ENCODE peak calls at places on chromosomes 11 and 22, in four cellular contexts. A is neuronal stem cell, W is IMR-90, N is mesenchymal stem cell. K is an unnamed sample. For H3K36me3, the result is how much of the 10 kb centered on the place peaks cover.

GRCh38 chr11:78828582-78829520 is 254.2 kb upstream of the NARS2 start:
- DNase-seq in N (no peak), A (no peak), W (no peak), K (no peak)

GRCh38 chr11:111819161-111820058 is 52.0 kb downstream of the ALG9 start:
- DNase-seq in A (no peak), W (peak), N (peak), K (no peak)

GRCh38 chr22:19419464-19420178 is 11.9 kb downstream of the HIRA start:
- DNase-seq in N (no peak), W (peak), A (no peak), K (no peak)

GRCh38 chr11:9858218-9858617 is 194.3 kb downstream of the SWAP70 start:
- DNase-seq in A (no peak), N (no peak), W (no peak), K (no peak)

GRCh38 chr11:13140028-13140870 is 131.1 kb downstream of the RASSF10 start:
- DNase-seq in N (peak), A (no peak), W (peak), K (no peak)

GRCh38 chr22:45248832-45249561 is 8.3 kb upstream of the KIAA0930 start:
- DNase-seq in W (no peak), N (no peak), A (no peak), K (peak)

GRCh38 chr11:79973701-79974626 is 533.1 kb upstream of the TENM4 start:
- DNase-seq in N (peak), W (peak), A (peak), K (no peak)

GRCh38 chr11:71301046-71301857 is 48.9 kb upstream of the SHANK2 start:
- DNase-seq in W (no peak), N (no peak), A (no peak), K (no peak)

GRCh38 chr11:109249597-109249996 is 172.4 kb upstream of the C11orf87 start:
- DNase-seq in N (no peak), A (no peak), W (no peak), K (no peak)

GRCh38 chr11:9600651-9601040 is 27.2 kb downstream of the WEE1 start:
- DNase-seq in W (peak), A (no peak), N (peak), K (peak)

GRCh38 chr22:50505776-50506610 is 1.5 kb downstream of the LMF2 start:
- DNase-seq in A (no peak), N (no peak), W (no peak), K (no peak)

GRCh38 chr11:3089236-3090061 is 32.2 kb upstream of the CARS1 start:
- DNase-seq in A (no peak), W (no peak), N (no peak), K (no peak)

GRCh38 chr22:38831166-38831945 is 12.5 kb downstream of the NPTXR start:
- DNase-seq in A (no peak), N (peak), W (peak), K (peak)

GRCh38 chr11:42777776-42778175 is 534.0 kb upstream of the API5 start:
- DNase-seq in A (no peak), W (no peak), N (no peak), K (no peak)

GRCh38 chr22:39522567-39523300 is 2.4 kb downstream of the ATF4 start:
- DNase-seq in N (peak), A (no peak), W (peak), K (peak)

GRCh38 chr22:30878516-30879365 is 89.8 kb downstream of the MORC2 start:
- DNase-seq in N (no peak), W (no peak), A (no peak), K (no peak)

GRCh38 chr11:103648054-103648453 is 388.4 kb upstream of the DDI1 start:
- DNase-seq in A (no peak), W (no peak), N (no peak), K (no peak)

GRCh38 chr11:14819596-14819995 is 72.4 kb downstream of the CYP2R1 start:
- DNase-seq in N (no peak), A (no peak), W (no peak), K (no peak)

GRCh38 chr11:76194872-76195668 is 11.2 kb downstream of the WNT11 start:
- DNase-seq in A (no peak), W (no peak), N (no peak), K (no peak)

GRCh38 chr11:33083918-33084317 is 44.5 kb downstream of the TCP11L1 start:
- DNase-seq in N (no peak), A (no peak), W (no peak), K (no peak)
- H3K36me3 ChIP-seq in N (under half), A (half or more), W (under half), K (under half)

DNA sequence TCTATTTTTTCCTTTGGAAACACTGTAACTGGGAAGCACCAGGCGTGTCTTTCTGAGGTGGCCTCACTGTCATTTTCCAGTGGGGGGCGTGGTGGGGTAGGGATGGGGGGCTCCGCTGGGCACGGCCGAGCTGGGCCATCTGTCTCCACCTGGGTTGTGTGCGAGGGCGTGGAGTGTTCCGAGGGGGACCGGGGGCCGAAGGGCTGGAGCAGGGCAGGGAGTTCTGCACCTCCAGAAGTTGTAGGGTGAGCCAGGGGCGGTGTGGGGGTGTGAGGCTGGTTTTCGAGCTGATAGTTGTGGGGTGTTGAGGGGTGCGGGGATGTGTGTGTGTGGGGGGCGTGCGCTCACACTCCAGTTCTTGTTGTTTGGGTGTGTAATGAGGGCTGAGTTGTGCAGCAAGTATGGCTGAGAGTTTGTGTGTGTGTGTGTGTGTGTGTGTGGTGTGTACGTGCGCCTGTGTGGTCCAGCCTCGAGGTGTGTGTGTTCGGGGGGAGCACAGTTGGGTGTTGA is 10.8 kb downstream of the YPEL4 start:
- DNase-seq in A (peak), N (no peak), W (no peak), K (no peak)
- H3K14ac ChIP-seq in A (no peak), N (peak), W (peak), K (peak)

DNA sequence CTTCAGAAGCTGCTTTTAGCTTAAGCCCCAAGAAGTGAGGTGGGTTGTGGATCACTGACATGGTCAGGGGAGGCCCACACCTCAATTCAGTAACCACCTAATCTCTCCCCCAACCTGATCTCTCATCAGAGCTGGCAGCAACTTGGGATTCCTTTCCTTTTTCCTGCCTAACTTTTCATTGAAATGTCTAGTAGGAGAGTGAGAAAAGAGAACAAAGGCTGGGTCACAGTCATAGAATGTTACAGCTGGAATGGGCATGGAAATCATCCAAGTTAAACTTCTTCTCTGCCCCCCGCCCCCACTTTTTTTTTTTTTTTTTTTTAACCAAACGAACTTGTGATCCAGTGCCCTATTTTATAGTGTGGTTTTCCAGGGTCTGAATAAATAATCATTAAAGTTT is 91.8 kb downstream of the RNF169 start:
- DNase-seq in W (no peak), N (no peak), A (no peak), K (no peak)
- H3K36me3 ChIP-seq in W (half or more), N (under half), A (half or more), K (under half)

GRCh38 chr11:69438286-69438920 is 43.1 kb upstream of the LINC01488 start:
- DNase-seq in N (no peak), W (no peak), A (no peak), K (no peak)
- H3K14ac ChIP-seq in N (peak), W (peak), A (peak), K (peak)

GRCh38 chr22:24565077-24565476 is 9.3 kb downstream of the SNRPD3 start:
- DNase-seq in A (no peak), W (no peak), N (no peak), K (no peak)

GRCh38 chr22:24564376-24565058 is 8.7 kb downstream of the SNRPD3 start:
- DNase-seq in A (no peak), W (no peak), N (peak), K (peak)

GRCh38 chr22:24559471-24559870 is 3.7 kb downstream of the SNRPD3 start:
- DNase-seq in N (no peak), A (no peak), W (no peak), K (no peak)

GRCh38 chr22:24566899-24567511 is 11.2 kb downstream of the SNRPD3 start:
- DNase-seq in A (no peak), N (no peak), W (no peak), K (no peak)

DNA sequence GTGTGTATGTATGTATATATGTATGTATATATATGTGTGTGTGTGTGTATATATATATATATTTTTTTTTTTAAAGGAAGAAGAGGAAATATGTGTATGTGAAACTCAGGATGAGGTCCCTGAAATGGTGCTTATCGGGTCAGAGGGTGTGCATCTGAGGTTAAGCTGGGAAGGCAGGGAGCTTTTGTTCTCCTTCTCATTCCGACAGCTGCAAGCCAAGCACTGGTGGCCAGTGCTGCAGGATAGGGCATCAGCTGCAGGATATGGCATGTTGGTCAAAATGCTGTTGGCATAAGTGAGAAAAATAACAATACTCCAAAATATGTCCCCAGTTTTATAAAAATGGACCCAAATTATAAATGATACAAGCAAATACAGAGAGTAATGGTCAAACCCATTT is 7.4 kb downstream of the SNRPD3 start:
- DNase-seq in N (no peak), A (no peak), W (no peak), K (no peak)
- H3K36me3 ChIP-seq in N (under half), A (half or more), W (under half), K (under half)

GRCh38 chr22:49297286-49297870 is 530.3 kb downstream of the BRD1 start:
- DNase-seq in A (no peak), W (no peak), N (no peak), K (no peak)

GRCh38 chr22:49295465-49295743 is 532.3 kb downstream of the BRD1 start:
- DNase-seq in N (no peak), A (no peak), W (no peak), K (no peak)

GRCh38 chr22:49296561-49296960 is 531.1 kb downstream of the BRD1 start:
- DNase-seq in A (no peak), N (no peak), W (no peak), K (no peak)

GRCh38 chr22:49294656-49295464 is 532.8 kb downstream of the BRD1 start:
- DNase-seq in W (no peak), N (no peak), A (no peak), K (no peak)

GRCh38 chr22:49295851-49296560 is 531.7 kb downstream of the BRD1 start:
- DNase-seq in W (no peak), A (no peak), N (no peak), K (no peak)
- H3K14ac ChIP-seq in W (no peak), A (peak), N (no peak), K (no peak)

DNA sequence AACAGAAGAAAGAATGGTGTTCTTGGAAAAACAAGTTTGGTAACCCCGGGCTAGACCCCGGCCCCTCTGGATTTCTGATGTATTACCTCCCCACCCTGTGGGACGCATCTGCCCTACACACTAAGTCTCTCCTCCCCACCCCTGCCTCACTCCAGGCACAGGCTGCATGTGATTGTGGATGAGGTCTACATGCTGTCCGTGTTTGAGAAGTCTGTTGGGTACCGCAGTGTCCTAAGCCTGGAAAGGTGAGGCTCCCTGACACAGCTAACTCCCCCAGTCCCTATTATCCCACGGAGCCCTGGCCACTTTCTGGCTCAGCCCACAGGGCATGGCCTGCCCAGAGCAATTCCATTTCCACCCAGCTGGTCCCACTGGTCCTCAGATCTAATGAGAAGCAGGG is 13.3 kb downstream of the ACCS start:
- DNase-seq in W (no peak), A (no peak), N (no peak), K (no peak)
- H3K36me3 ChIP-seq in W (under half), A (under half), N (under half), K (under half)

GRCh38 chr11:64726211-64726641 is 3.2 kb upstream of the NRXN2 start:
- DNase-seq in A (no peak), W (no peak), N (no peak), K (no peak)
- H3K14ac ChIP-seq in A (no peak), W (no peak), N (no peak), K (no peak)

GRCh38 chr11:121586727-121587126 is 134.0 kb upstream of the SORL1-AS1 start:
- DNase-seq in N (no peak), W (no peak), A (no peak), K (no peak)
- H3K36me3 ChIP-seq in N (under half), W (under half), A (half or more), K (under half)

GRCh38 chr11:1934326-1935155 is 12.6 kb upstream of the MRPL23 start:
- DNase-seq in N (no peak), W (no peak), A (no peak), K (no peak)

GRCh38 chr11:1931791-1932480 is 12.4 kb downstream of the TNNT3 start:
- DNase-seq in W (no peak), A (no peak), N (no peak), K (no peak)

GRCh38 chr11:1935156-1936071 is 11.7 kb upstream of the MRPL23 start:
- DNase-seq in N (no peak), W (no peak), A (no peak), K (no peak)

GRCh38 chr11:1932681-1933080 is 13.2 kb downstream of the TNNT3 start:
- DNase-seq in N (no peak), A (no peak), W (no peak), K (no peak)

GRCh38 chr11:1933416-1934325 is 13.5 kb upstream of the MRPL23 start:
- DNase-seq in A (no peak), N (no peak), W (no peak), K (no peak)
- H3K14ac ChIP-seq in A (peak), N (no peak), W (no peak), K (no peak)